ENCODE peak calls at places on chromosomes 13 and 19, in eight cellular contexts. Q is type B pancreatic cell, S is progenitor cell of endocrine pancreas, B is left lung, W is MCF 10A, A is A549, F is omental fat pad, Z is endodermal cell. M is an unnamed sample.

GRCh38 chr13:106100261-106100919 is 435.1 kb downstream of the EFNB2 start:
- DNase-seq in Z (peak; percentile 93), S (no peak), F (no peak), A (peak; percentile 48), Q (no peak), B (no peak), W (peak; percentile 51), M (no peak)

GRCh38 chr13:39210961-39211534 is 172.8 kb downstream of the NHLRC3 start:
- DNase-seq in A (no peak), F (no peak), Z (no peak), W (no peak), B (no peak), S (no peak), Q (no peak), M (no peak)

GRCh38 chr13:26785845-26786630 is 25.5 kb upstream of the GPR12 start:
- DNase-seq in B (no peak), Q (no peak), F (no peak), A (no peak), S (no peak), W (no peak), Z (peak; percentile 71), M (peak; percentile 50)

GRCh38 chr19:3482507-3483225 is 575 bp downstream of the SMIM44 start:
- DNase-seq in S (no peak), F (no peak), B (no peak), W (no peak), A (no peak), Q (no peak), Z (peak; percentile 45), M (no peak)

GRCh38 chr13:30135868-30136267 is 171.5 kb downstream of the KATNAL1 start:
- DNase-seq in Q (no peak), Z (no peak), S (no peak), F (no peak), W (no peak), A (no peak), B (no peak), M (no peak)

GRCh38 chr19:14375055-14375581 is 6.1 kb upstream of the ADGRE5 start:
- DNase-seq in B (peak; percentile 80), W (no peak), S (no peak), Q (no peak), Z (no peak), F (no peak), A (no peak), M (peak; percentile 61)

GRCh38 chr19:2032296-2032941 is 16.9 kb upstream of the BTBD2 start:
- DNase-seq in W (peak; percentile 98), Z (peak; percentile 79), A (peak; percentile 59), S (no peak), Q (no peak), B (peak; percentile 97), F (peak; percentile 66), M (no peak)

GRCh38 chr19:48982280-48982679 is 10.8 kb downstream of the GYS1 start:
- DNase-seq in B (no peak), F (no peak), Q (no peak), A (no peak), S (no peak), W (no peak), Z (peak; percentile 63), M (no peak)

GRCh38 chr13:75860935-75861334 is 224.8 kb downstream of the LMO7 start:
- DNase-seq in F (no peak), A (no peak), S (no peak), Q (no peak), Z (no peak), W (no peak), B (no peak), M (no peak)

GRCh38 chr13:77429320-77430142 is 102.6 kb upstream of the MYCBP2 start:
- DNase-seq in F (no peak), B (no peak), S (no peak), Z (no peak), A (no peak), W (no peak), Q (no peak), M (peak; percentile 22)

GRCh38 chr13:24982333-24982999 is 113.5 kb upstream of the PABPC3 start:
- DNase-seq in F (no peak), B (no peak), Q (no peak), S (no peak), Z (no peak), W (no peak), A (no peak), M (no peak)

GRCh38 chr19:813359-814107 is 8.2 kb downstream of the PLPPR3 start:
- DNase-seq in S (no peak), F (no peak), W (no peak), Z (peak; percentile 61), A (no peak), Q (no peak), B (no peak), M (no peak)

GRCh38 chr19:48123907-48124675 is 13.5 kb upstream of the PLA2G4C start:
- DNase-seq in F (no peak), Q (no peak), W (peak; percentile 76), Z (no peak), A (no peak), B (no peak), S (no peak), M (no peak)

GRCh38 chr19:17234911-17235617 is 9.0 kb downstream of the OCEL1 start:
- DNase-seq in S (no peak), W (peak; percentile 67), F (no peak), A (no peak), B (peak; percentile 57), Q (no peak), Z (peak; percentile 90), M (peak; percentile 61)

GRCh38 chr13:106357198-106357597 is 178.3 kb downstream of the EFNB2 start:
- DNase-seq in Q (no peak), S (no peak), A (no peak), Z (no peak), W (no peak), B (no peak), F (no peak), M (no peak)

GRCh38 chr13:49776871-49777270 is 15.6 kb downstream of the KPNA3 start:
- DNase-seq in Q (no peak), Z (no peak), F (no peak), S (no peak), B (no peak), A (no peak), W (no peak), M (no peak)

GRCh38 chr13:69580255-69580654 is 527.4 kb upstream of the ATXN8OS start:
- DNase-seq in F (no peak), Q (no peak), S (no peak), W (no peak), B (no peak), Z (peak; percentile 54), A (no peak), M (no peak)

DNA sequence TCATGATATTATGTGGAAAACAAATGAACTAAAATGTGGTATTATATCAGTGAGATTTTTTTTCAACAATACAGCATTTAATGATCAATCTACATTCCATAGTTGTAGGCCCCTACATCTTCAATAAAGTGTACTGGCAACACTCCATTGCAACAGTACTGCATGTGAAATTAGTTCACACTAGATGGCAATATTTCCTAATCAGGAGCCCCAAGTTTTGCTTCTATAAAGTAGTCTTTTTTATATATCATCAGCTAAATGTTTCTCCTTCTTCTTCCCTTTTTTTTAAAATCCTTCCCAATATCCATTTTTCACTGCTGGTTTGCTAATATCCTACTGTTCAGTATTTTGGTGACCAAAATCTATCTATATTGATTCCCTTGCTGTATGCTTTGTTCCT is 528.3 kb upstream of the ATXN8OS start:
- DNase-seq in F (no peak), B (no peak), Z (no peak), Q (no peak), A (no peak), W (no peak), S (no peak), M (no peak)
- TF ChIP-seq CTCF in F (no peak), B (no peak), Z (peak; percentile 48), Q (peak; percentile 46), A (no peak), W (no peak), S (peak; percentile 25), M (no peak)

GRCh38 chr19:46644720-46645119 is 8.7 kb upstream of the GNG8 start:
- DNase-seq in F (no peak), B (no peak), Z (no peak), A (no peak), Q (no peak), S (no peak), W (no peak), M (no peak)

GRCh38 chr19:46648961-46649960 is 11.7 kb downstream of the DACT3 start:
- DNase-seq in A (no peak), F (no peak), Z (no peak), W (no peak), Q (no peak), S (no peak), B (no peak), M (no peak)

GRCh38 chr19:46650445-46650844 is 10.5 kb downstream of the DACT3 start:
- DNase-seq in Z (no peak), W (no peak), A (no peak), Q (no peak), S (no peak), B (no peak), F (no peak), M (no peak)

GRCh38 chr19:46646402-46646801 is 10.4 kb upstream of the GNG8 start:
- DNase-seq in F (no peak), Z (no peak), W (no peak), S (no peak), Q (no peak), A (no peak), B (no peak), M (no peak)

GRCh38 chr19:46648070-46648960 is 12.3 kb upstream of the GNG8 start:
- DNase-seq in Q (no peak), S (no peak), Z (no peak), F (no peak), B (no peak), W (no peak), A (no peak), M (no peak)
- TF ChIP-seq CTCF in Q (no peak), S (no peak), Z (no peak), F (no peak), B (no peak), W (no peak), A (no peak), M (no peak)

DNA sequence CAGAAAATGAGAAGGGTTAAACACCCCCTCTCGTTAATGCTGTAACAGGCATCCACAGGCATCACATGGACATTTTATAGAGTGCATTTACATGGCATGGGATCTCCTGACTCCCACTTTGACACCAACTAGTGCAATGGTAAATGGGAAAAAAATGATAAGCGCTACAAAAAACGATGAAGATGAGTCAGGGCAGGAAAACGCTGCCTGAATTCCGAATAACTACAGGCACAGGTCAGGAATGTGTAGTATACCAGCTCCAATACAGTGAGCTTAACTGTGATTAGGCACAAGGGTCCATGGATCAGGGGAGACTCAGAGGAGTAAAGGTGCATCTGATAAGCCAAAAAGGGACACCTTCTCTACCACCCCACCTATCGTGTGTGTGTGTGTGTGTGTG is 223.6 kb downstream of the FOXO1 start:
- DNase-seq in S (no peak), Q (no peak), Z (no peak), A (no peak), W (no peak), F (no peak), B (no peak), M (no peak)
- TF ChIP-seq CTCF in S (no peak), Q (no peak), Z (no peak), A (no peak), W (no peak), F (no peak), B (no peak), M (no peak)

DNA sequence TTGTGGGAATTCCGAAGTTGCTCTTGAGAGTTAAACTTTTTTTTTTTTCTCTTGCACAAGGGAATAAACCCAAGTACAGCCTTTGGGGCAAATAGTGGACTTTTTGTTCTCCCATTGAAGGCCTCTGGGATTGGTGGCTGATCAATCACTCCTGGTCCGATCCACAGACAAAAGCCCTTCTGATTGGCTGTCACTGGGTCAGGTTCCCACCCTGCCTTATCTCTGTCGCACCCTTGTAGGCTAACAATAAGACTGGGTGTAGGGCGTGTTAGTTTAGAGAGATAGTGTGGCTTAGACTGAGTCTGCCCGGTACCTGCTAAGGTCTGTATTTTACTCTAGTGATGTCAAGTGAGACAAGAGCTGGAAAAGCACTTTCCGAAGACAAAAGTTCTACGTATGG is 380.8 kb downstream of the NDFIP2 start:
- DNase-seq in B (no peak), W (no peak), Z (peak; percentile 58), A (no peak), F (no peak), S (no peak), Q (no peak), M (no peak)
- TF ChIP-seq CTCF in B (no peak), W (no peak), Z (no peak), A (no peak), F (no peak), S (no peak), Q (no peak), M (no peak)